ENCODE peak calls at places on chromosomes 7 and 10, in six cellular contexts. X, L, D, U, E and O are unnamed samples.

GRCh38 chr7:47343056-47343455 is 238.9 kb downstream of the TNS3 start:
- DNase-seq in U (no peak), L (no peak), E (no peak), D (no peak), X (no peak), O (no peak)

GRCh38 chr10:90437452-90437851 is 420.4 kb downstream of the HTR7 start:
- DNase-seq in U (no peak), D (no peak), X (no peak), E (no peak), L (no peak), O (no peak)

GRCh38 chr7:260441-261281 is 29.3 kb upstream of the FOXL3 start:
- DNase-seq in L (no peak), D (no peak), E (no peak), U (peak), X (no peak), O (no peak)

GRCh38 chr10:128360783-128361182 is 234.6 kb upstream of the MKI67 start:
- DNase-seq in L (no peak), D (no peak), X (no peak), U (no peak), E (no peak), O (no peak)

GRCh38 chr10:21514808-21515580 is 10.5 kb downstream of the SKIDA1 start:
- DNase-seq in D (no peak), X (no peak), E (no peak), L (no peak), U (no peak), O (peak)

GRCh38 chr7:106285051-106285800 is 443 bp upstream of the NAMPT start:
- DNase-seq in U (peak), E (peak), D (peak), L (peak), X (peak), O (peak)

GRCh38 chr10:26448706-26449435 is 10.7 kb downstream of the APBB1IP start:
- DNase-seq in E (no peak), D (no peak), U (no peak), X (peak), L (peak), O (no peak)

GRCh38 chr7:46814516-46815250 is 767.2 kb downstream of the TNS3 start:
- DNase-seq in U (no peak), X (no peak), E (peak), D (no peak), L (no peak), O (no peak)